ENCODE peak calls at places on chromosomes 1 and 21, in six cellular contexts. Y, P, O, H, M and J are unnamed samples.

GRCh38 chr1:228793032-228793431 is 57.8 kb downstream of the RHOU start:
- DNase-seq in M (no peak), H (no peak), O (no peak), Y (no peak), P (no peak), J (no peak)

GRCh38 chr1:53176452-53177344 is 19.9 kb upstream of the CPT2 start:
- DNase-seq in Y (no peak), O (peak; percentile 46), H (no peak), P (peak; percentile 79), M (peak; percentile 44), J (peak; percentile 54)

GRCh38 chr21:41290106-41290799 is 26.3 kb upstream of the FAM3B start:
- DNase-seq in Y (no peak), O (no peak), M (no peak), P (no peak), H (no peak), J (no peak)

GRCh38 chr1:100881687-100882086 is 13.0 kb downstream of the EXTL2 start:
- DNase-seq in Y (no peak), M (no peak), P (no peak), H (no peak), O (no peak), J (no peak)

GRCh38 chr1:158818991-158819405 is 12.2 kb upstream of the MNDA start:
- DNase-seq in P (no peak), Y (no peak), H (no peak), M (no peak), O (no peak), J (no peak)

GRCh38 chr21:36150192-36150711 is 6.4 kb upstream of the DOP1B start:
- DNase-seq in P (no peak), Y (no peak), H (no peak), O (peak; percentile 75), M (peak; percentile 38), J (peak; percentile 71)

GRCh38 chr1:221031015-221031889 is 152.0 kb downstream of the HLX start:
- DNase-seq in Y (no peak), M (no peak), H (no peak), P (no peak), O (no peak), J (no peak)

GRCh38 chr1:97160796-97161195 is 439.2 kb downstream of the PTBP2 start:
- DNase-seq in M (no peak), O (peak; percentile 24), Y (no peak), H (no peak), P (no peak), J (peak; percentile 36)

GRCh38 chr1:215793210-215793609 is 226.1 kb downstream of the KCTD3 start:
- DNase-seq in Y (no peak), P (no peak), H (peak; percentile 77), O (peak; percentile 83), M (no peak), J (peak; percentile 63)

GRCh38 chr1:19251305-19252196 is at the start of the genes EMC1 and MRTO4:
- DNase-seq in Y (peak; percentile 97), O (peak; percentile 75), P (peak; percentile 85), M (peak; percentile 88), H (no peak), J (peak; percentile 78)

GRCh38 chr1:193355179-193355578 is 168.8 kb upstream of the B3GALT2 start:
- DNase-seq in Y (no peak), P (no peak), O (no peak), H (no peak), M (no peak), J (peak; percentile 24)

GRCh38 chr1:20449736-20450311 is 36.2 kb downstream of the CAMK2N1 start:
- DNase-seq in H (no peak), O (peak; percentile 86), Y (no peak), P (no peak), M (no peak), J (peak; percentile 52)

GRCh38 chr1:190084552-190084951 is 393.1 kb downstream of the BRINP3 start:
- DNase-seq in M (no peak), H (no peak), Y (no peak), O (no peak), P (no peak), J (no peak)

GRCh38 chr1:225544924-225545323 is 108.0 kb downstream of the ENAH start:
- DNase-seq in Y (no peak), M (no peak), H (no peak), O (no peak), P (no peak), J (no peak)

GRCh38 chr1:31099283-31100063 is 34.0 kb upstream of the PUM1 start:
- DNase-seq in H (no peak), O (no peak), Y (no peak), P (peak; percentile 65), M (no peak), J (no peak)

GRCh38 chr1:219120625-219121544 is 52.8 kb upstream of the LYPLAL1 start:
- DNase-seq in Y (no peak), H (peak; percentile 84), M (no peak), O (peak; percentile 96), P (no peak), J (peak; percentile 96)

GRCh38 chr1:37763791-37764741 is 854 bp downstream of the EPHA10 start:
- DNase-seq in H (no peak), M (no peak), Y (peak; percentile 78), O (peak; percentile 11), P (no peak), J (peak; percentile 52)

GRCh38 chr1:214979191-214979590 is 103.3 kb upstream of the KCNK2 start:
- DNase-seq in M (no peak), Y (no peak), H (no peak), O (no peak), P (no peak), J (no peak)

GRCh38 chr21:42525228-42525604 is 11.6 kb downstream of the SLC37A1 start:
- DNase-seq in H (no peak), M (no peak), O (no peak), Y (no peak), P (no peak), J (no peak)

GRCh38 chr21:42524341-42525227 is 10.9 kb downstream of the SLC37A1 start:
- DNase-seq in P (peak; percentile 80), Y (no peak), M (peak; percentile 61), O (peak; percentile 54), H (peak; percentile 10), J (peak; percentile 60)

GRCh38 chr21:42526379-42526727 is 12.7 kb downstream of the SLC37A1 start:
- DNase-seq in Y (no peak), H (no peak), M (peak; percentile 39), O (no peak), P (peak; percentile 73), J (no peak)

GRCh38 chr21:42527127-42527488 is 13.5 kb downstream of the SLC37A1 start:
- DNase-seq in Y (peak; percentile 27), O (no peak), M (no peak), H (no peak), P (no peak), J (no peak)

GRCh38 chr21:42525676-42526378 is 12.2 kb downstream of the SLC37A1 start:
- DNase-seq in H (no peak), O (no peak), M (no peak), Y (no peak), P (no peak), J (no peak)
- H3K4me3 ChIP-seq in H (no peak overlapping the region), O (no peak overlapping the region), M (no peak overlapping the region), Y (no peak overlapping the region), P (no peak overlapping the region), J (no peak overlapping the region)

GRCh38 chr1:14926214-14926613 is 227.3 kb upstream of the TMEM51 start:
- DNase-seq in H (no peak), P (no peak), Y (no peak), M (no peak), O (peak; percentile 46), J (no peak)

GRCh38 chr1:14926818-14927555 is 226.6 kb upstream of the TMEM51 start:
- DNase-seq in P (no peak), Y (no peak), O (no peak), H (no peak), M (no peak), J (no peak)

GRCh38 chr1:14924455-14925325 is 228.9 kb upstream of the TMEM51 start:
- DNase-seq in P (peak; percentile 57), H (no peak), M (peak; percentile 64), O (peak; percentile 55), Y (peak; percentile 89), J (peak; percentile 56)

GRCh38 chr1:14924012-14924452 is 229.5 kb upstream of the TMEM51 start:
- DNase-seq in H (no peak), M (peak; percentile 71), P (peak; percentile 75), O (peak; percentile 79), Y (peak; percentile 92), J (peak; percentile 30)

DNA sequence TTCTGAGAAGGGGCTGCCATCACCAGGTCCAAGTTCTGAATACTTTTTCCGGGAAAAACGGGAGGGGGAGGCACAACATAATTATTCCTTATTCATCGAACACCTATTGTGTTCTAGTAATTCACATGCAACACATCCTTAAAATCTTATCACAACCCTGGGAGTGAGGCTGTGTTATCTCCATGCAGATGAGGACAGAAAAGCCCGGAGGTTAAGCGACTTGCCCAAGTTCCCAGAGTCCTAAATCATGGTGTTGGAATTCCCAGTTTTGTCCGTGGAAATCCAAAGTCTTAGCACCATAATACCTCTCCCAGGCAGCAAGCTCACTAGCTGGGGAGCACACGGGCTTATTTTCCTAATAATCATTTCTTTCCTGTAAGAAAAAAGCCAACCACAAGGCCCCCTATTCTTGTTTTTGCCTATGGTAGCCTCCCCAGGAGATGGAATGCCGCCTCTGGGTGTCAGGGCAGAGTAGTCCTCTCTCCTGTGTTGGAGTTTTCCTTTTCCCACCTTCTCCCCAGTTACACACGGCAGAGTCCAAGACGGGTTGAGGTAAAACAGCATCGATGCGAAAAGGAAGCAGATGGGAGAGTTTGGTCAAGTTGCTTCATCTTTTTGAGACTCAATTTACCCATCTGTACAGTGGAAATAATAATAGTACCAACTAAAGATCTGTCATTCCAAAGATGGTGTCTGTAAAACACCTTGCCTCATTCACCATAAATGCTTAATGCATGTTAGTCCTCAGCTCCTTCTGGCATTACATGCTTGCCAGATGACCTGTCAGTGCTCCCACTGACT is 228.0 kb upstream of the TMEM51 start:
- DNase-seq in P (no peak), M (no peak), O (no peak), Y (no peak), H (no peak), J (no peak)
- TF ChIP-seq CTCF in P (no peak), M (no peak), O (peak; percentile 10), Y (no peak), H (peak; percentile 20), J (no peak)

DNA sequence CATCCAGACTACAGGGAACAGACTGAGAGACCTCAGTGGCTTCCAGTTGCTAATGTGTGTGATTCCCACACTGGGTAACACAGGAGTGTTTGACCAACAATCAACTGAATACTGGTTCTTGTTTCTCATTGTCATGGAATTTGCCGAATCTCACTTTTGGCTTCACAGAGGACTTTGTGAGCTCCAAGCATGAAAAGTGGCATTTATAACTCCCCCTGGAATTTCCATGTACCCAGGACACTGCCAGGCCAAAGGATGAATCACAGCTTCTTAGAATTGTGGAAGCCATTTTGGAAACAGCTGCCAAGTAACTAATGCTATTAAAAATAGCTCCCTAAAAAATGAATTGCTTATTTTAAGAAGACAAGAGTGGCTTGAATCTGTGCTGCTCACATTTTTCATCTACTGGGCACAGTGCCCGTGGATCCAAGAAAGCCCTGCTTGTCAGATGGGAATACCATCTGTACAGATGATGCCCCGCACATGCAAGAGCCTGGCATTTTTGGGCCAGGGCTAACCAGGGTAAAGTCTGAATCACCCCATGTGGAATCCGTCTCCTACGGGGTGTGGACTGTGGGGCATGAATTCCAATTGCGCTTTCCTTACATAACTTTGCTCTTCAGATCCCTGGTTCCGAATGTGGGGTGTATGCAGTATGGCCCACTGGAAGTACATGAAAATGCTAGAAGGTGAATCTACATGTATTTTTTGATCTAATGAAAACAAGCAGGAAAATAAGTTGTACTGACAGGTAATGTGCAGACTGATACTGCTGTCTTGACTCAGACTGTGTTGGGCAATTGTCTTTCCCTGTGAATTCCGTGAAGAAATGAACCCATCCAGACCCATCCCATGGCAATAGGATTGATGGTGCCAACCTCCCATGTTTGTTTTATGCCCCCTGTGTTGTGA is 487.3 kb downstream of the SIPA1L2 start:
- DNase-seq in Y (no peak), P (no peak), H (peak; percentile 92), O (peak; percentile 98), M (no peak), J (peak; percentile 86)
- H3K4me3 ChIP-seq in Y (no peak overlapping the region), P (no peak overlapping the region), H (no peak overlapping the region), O (no peak overlapping the region), M (no peak overlapping the region), J (no peak overlapping the region)

GRCh38 chr1:207579436-207579799 is 65.5 kb upstream of the CR1L start:
- DNase-seq in Y (no peak), M (no peak), P (peak; percentile 36), O (peak; percentile 57), H (peak; percentile 20), J (peak; percentile 77)
- TF ChIP-seq CTCF in Y (peak; percentile 36), M (peak; percentile 53), P (no peak), O (peak; percentile 69), H (peak; percentile 75), J (peak; percentile 66)